ENCODE peak calls at places on chromosomes 12 and 14, in ten cellular contexts. Z is CD4-positive, alpha-beta T cell; L is activated CD4-positive, CD25-positive, alpha-beta regulatory T cell treated with anti-CD3 and anti-CD28 coated beads, Interleukin-2, amount 50 U/mL, for 24 hours; F is Right ventricle myocardium inferior; O is IMR-90; R is activated CD8-positive, alpha-beta memory T cell treated with anti-CD3 and anti-CD28 coated beads, Interleukin-2, amount 10 ng/mL, durations not matched to agents 7 days and 5 days; M is right lobe of liver; U is activated T-cell treated with anti-CD3 and anti-CD28 coated beads, Interleukin-2, amount 50 U/mL, for 4 hours; X is upper lobe of right lung; G is HCT116. A is an unnamed sample.

GRCh38 chr14:42027271-42027670 is 420.6 kb downstream of the LRFN5 start:
- ATAC-seq in F (no peak), Z (no peak), L (no peak), X (no peak), U (no peak), G (no peak), M (no peak), R (no peak), O (no peak), A (no peak)

GRCh38 chr12:47983541-47984115 is 20.2 kb downstream of the TMEM106C start:
- ATAC-seq in U (no peak), Z (no peak), O (no peak), L (no peak), X (no peak), F (no peak), R (no peak), M (no peak), G (no peak), A (no peak)

GRCh38 chr12:122421263-122421814 is 1.1 kb downstream of the CLIP1 start:
- ATAC-seq in Z (no peak), R (no peak), F (peak; percentile 59), L (no peak), U (peak; percentile 9), O (peak; percentile 15), G (peak; percentile 28), M (peak; percentile 67), X (peak; percentile 43), A (peak; percentile 37)

GRCh38 chr12:57416039-57416996 is 14.5 kb downstream of the R3HDM2 start:
- ATAC-seq in R (no peak), U (no peak), Z (no peak), M (no peak), L (no peak), O (peak; percentile 72), F (no peak), X (no peak), G (peak; percentile 90), A (no peak)

GRCh38 chr12:93836616-93837260 is 159.6 kb downstream of the CRADD start:
- ATAC-seq in G (no peak), X (no peak), F (peak; percentile 55), L (no peak), O (no peak), U (no peak), Z (no peak), R (no peak), M (no peak), A (no peak)

GRCh38 chr12:87866602-87867292 is 162.5 kb downstream of the C12orf50 start:
- ATAC-seq in X (peak; percentile 54), G (peak; percentile 91), M (peak; percentile 66), F (no peak), R (no peak), L (no peak), U (no peak), Z (no peak), O (peak; percentile 71), A (no peak)

GRCh38 chr12:3704512-3705348 is 48.2 kb downstream of the CRACR2A start:
- ATAC-seq in X (no peak), M (peak; percentile 58), U (no peak), Z (no peak), O (peak; percentile 40), R (peak; percentile 61), L (no peak), F (peak; percentile 54), G (no peak), A (peak; percentile 41)

GRCh38 chr12:121512561-121512960 is 68.3 kb downstream of the KDM2B start:
- ATAC-seq in X (no peak), U (no peak), Z (no peak), F (no peak), R (no peak), M (no peak), G (no peak), L (no peak), O (no peak), A (no peak)

GRCh38 chr14:93715279-93715927 is 72.9 kb downstream of the PRIMA1 start:
- ATAC-seq in G (no peak), M (no peak), L (no peak), Z (no peak), U (no peak), X (no peak), R (no peak), F (no peak), O (no peak), A (no peak)

GRCh38 chr14:72416892-72417291 is 477.0 kb downstream of the DPF3 start:
- ATAC-seq in R (no peak), F (no peak), M (no peak), G (peak; percentile 96), O (no peak), X (no peak), Z (no peak), L (no peak), U (no peak), A (no peak)

GRCh38 chr12:28248555-28249127 is 58.4 kb downstream of the CCDC91 start:
- ATAC-seq in O (no peak), Z (no peak), L (no peak), M (peak; percentile 38), X (no peak), U (no peak), R (peak; percentile 17), G (no peak), F (no peak), A (no peak)

GRCh38 chr12:125633686-125634085 is 568.5 kb downstream of the AACS start:
- ATAC-seq in L (no peak), R (no peak), U (no peak), F (no peak), M (peak; percentile 87), G (no peak), Z (no peak), O (no peak), X (peak; percentile 74), A (no peak)

GRCh38 chr12:46555379-46555778 is 182.8 kb upstream of the SLC38A2 start:
- ATAC-seq in F (no peak), G (no peak), M (no peak), L (no peak), U (no peak), X (no peak), R (no peak), Z (no peak), O (peak; percentile 41), A (peak; percentile 32)

GRCh38 chr12:22728989-22729388 is 104.0 kb downstream of the ETNK1 start:
- ATAC-seq in U (no peak), M (peak; percentile 62), G (no peak), L (no peak), O (no peak), Z (no peak), X (no peak), F (no peak), R (no peak), A (no peak)

GRCh38 chr12:16076970-16077527 is 165.9 kb downstream of the DERA start:
- ATAC-seq in R (no peak), X (no peak), G (peak; percentile 22), F (no peak), U (no peak), L (no peak), M (peak; percentile 88), O (no peak), Z (no peak), A (no peak)

GRCh38 chr12:40178701-40179100 is 46.1 kb upstream of the LRRK2 start:
- ATAC-seq in F (no peak), R (no peak), G (no peak), O (no peak), U (no peak), X (no peak), Z (no peak), M (no peak), L (no peak), A (no peak)

GRCh38 chr14:38302966-38303365 is 47.1 kb upstream of the CLEC14A start:
- ATAC-seq in Z (no peak), L (no peak), U (no peak), X (no peak), M (no peak), O (no peak), F (no peak), R (no peak), G (no peak), A (no peak)

GRCh38 chr12:88305491-88305890 is 163.4 kb downstream of the TMTC3 start:
- ATAC-seq in M (peak; percentile 76), U (no peak), R (no peak), Z (no peak), F (no peak), O (no peak), G (no peak), X (no peak), L (no peak), A (no peak)

GRCh38 chr14:98154254-98154653 is 1117.7 kb downstream of the BCL11B start:
- ATAC-seq in M (no peak), X (no peak), G (no peak), R (no peak), Z (no peak), U (no peak), O (no peak), L (no peak), F (no peak), A (no peak)

GRCh38 chr14:81561084-81561775 is 27.6 kb upstream of the SEL1L start:
- ATAC-seq in Z (no peak), X (no peak), L (no peak), O (no peak), G (no peak), M (no peak), F (no peak), U (no peak), R (no peak), A (no peak)

GRCh38 chr14:83425138-83425537 is 1891.5 kb upstream of the SEL1L start:
- ATAC-seq in L (no peak), O (peak; percentile 27), Z (no peak), R (no peak), X (no peak), F (no peak), U (no peak), G (no peak), M (no peak), A (no peak)

A was measured in gastroesophageal sphincter.